ENCODE peak calls at places on chromosomes 12 and 14, in ten cellular contexts. One of them, this sample, is unnamed.

GRCh38 chr12:58176296-58176869 is 235.0 kb downstream of the ATP23 start:
- DNase-seq in A549: peak; percentile 65
- DNase-seq in astrocyte of the spinal cord: peak; percentile 33
- DNase-seq in heart right ventricle: no peak
- DNase-seq in HCT116: peak; percentile 19
- DNase-seq in HFF-Myc: peak; percentile 14
- DNase-seq in right lobe of liver: no peak
- DNase-seq in thyroid gland: peak; percentile 47
- DNase-seq in prostate gland: peak; percentile 11
- DNase-seq in left lung: no peak
- DNase-seq in this sample: peak; percentile 36

GRCh38 chr12:120688527-120689071 is 1.6 kb downstream of the MLEC start:
- DNase-seq in right lobe of liver: no peak
- DNase-seq in A549: no peak
- DNase-seq in HFF-Myc: no peak
- DNase-seq in prostate gland: no peak
- DNase-seq in left lung: no peak
- DNase-seq in HCT116: no peak
- DNase-seq in thyroid gland: peak; percentile 31
- DNase-seq in heart right ventricle: no peak
- DNase-seq in astrocyte of the spinal cord: peak; percentile 56
- DNase-seq in this sample: peak; percentile 41

GRCh38 chr14:22460461-22461195 is 128.4 kb downstream of the DAD1 start:
- DNase-seq in HCT116: no peak
- DNase-seq in left lung: no peak
- DNase-seq in heart right ventricle: no peak
- DNase-seq in astrocyte of the spinal cord: no peak
- DNase-seq in prostate gland: no peak
- DNase-seq in thyroid gland: peak; percentile 24
- DNase-seq in A549: no peak
- DNase-seq in right lobe of liver: no peak
- DNase-seq in HFF-Myc: no peak
- DNase-seq in this sample: no peak

GRCh38 chr12:114311966-114312365 is 94.0 kb downstream of the TBX5 start:
- DNase-seq in HFF-Myc: no peak
- DNase-seq in left lung: no peak
- DNase-seq in right lobe of liver: no peak
- DNase-seq in thyroid gland: no peak
- DNase-seq in HCT116: no peak
- DNase-seq in heart right ventricle: no peak
- DNase-seq in astrocyte of the spinal cord: peak; percentile 48
- DNase-seq in A549: no peak
- DNase-seq in prostate gland: no peak
- DNase-seq in this sample: no peak

GRCh38 chr12:25056486-25057130 is 107.7 kb upstream of the BCAT1 start:
- DNase-seq in HCT116: no peak
- DNase-seq in right lobe of liver: no peak
- DNase-seq in thyroid gland: no peak
- DNase-seq in left lung: no peak
- DNase-seq in HFF-Myc: no peak
- DNase-seq in A549: no peak
- DNase-seq in prostate gland: no peak
- DNase-seq in heart right ventricle: no peak
- DNase-seq in astrocyte of the spinal cord: no peak
- DNase-seq in this sample: peak; percentile 63

GRCh38 chr14:105908481-105908911 is 382.1 kb downstream of the TMEM121 start:
- DNase-seq in HFF-Myc: no peak
- DNase-seq in thyroid gland: no peak
- DNase-seq in HCT116: no peak
- DNase-seq in astrocyte of the spinal cord: no peak
- DNase-seq in left lung: no peak
- DNase-seq in A549: no peak
- DNase-seq in prostate gland: no peak
- DNase-seq in right lobe of liver: no peak
- DNase-seq in heart right ventricle: no peak
- DNase-seq in this sample: no peak

GRCh38 chr14:95025218-95025617 is 132.1 kb downstream of the DICER1 start:
- DNase-seq in HCT116: no peak
- DNase-seq in prostate gland: no peak
- DNase-seq in A549: no peak
- DNase-seq in heart right ventricle: no peak
- DNase-seq in thyroid gland: no peak
- DNase-seq in left lung: no peak
- DNase-seq in HFF-Myc: no peak
- DNase-seq in astrocyte of the spinal cord: no peak
- DNase-seq in right lobe of liver: no peak
- DNase-seq in this sample: no peak

GRCh38 chr12:89280833-89281533 is 71.3 kb downstream of the DUSP6 start:
- DNase-seq in A549: no peak
- DNase-seq in HCT116: no peak
- DNase-seq in HFF-Myc: no peak
- DNase-seq in thyroid gland: no peak
- DNase-seq in heart right ventricle: peak; percentile 13
- DNase-seq in right lobe of liver: no peak
- DNase-seq in astrocyte of the spinal cord: no peak
- DNase-seq in left lung: no peak
- DNase-seq in prostate gland: no peak
- DNase-seq in this sample: peak; percentile 20

GRCh38 chr12:29644536-29645162 is 139.1 kb downstream of the TMTC1 start:
- DNase-seq in left lung: no peak
- DNase-seq in HFF-Myc: no peak
- DNase-seq in prostate gland: no peak
- DNase-seq in HCT116: no peak
- DNase-seq in astrocyte of the spinal cord: no peak
- DNase-seq in A549: no peak
- DNase-seq in thyroid gland: no peak
- DNase-seq in right lobe of liver: no peak
- DNase-seq in heart right ventricle: no peak
- DNase-seq in this sample: no peak

GRCh38 chr12:29638528-29638927 is 141.0 kb upstream of the OVCH1 start:
- DNase-seq in right lobe of liver: no peak
- DNase-seq in prostate gland: no peak
- DNase-seq in HCT116: no peak
- DNase-seq in HFF-Myc: no peak
- DNase-seq in astrocyte of the spinal cord: no peak
- DNase-seq in heart right ventricle: no peak
- DNase-seq in left lung: no peak
- DNase-seq in thyroid gland: no peak
- DNase-seq in A549: no peak
- DNase-seq in this sample: no peak

GRCh38 chr12:29639893-29640495 is 142.5 kb upstream of the OVCH1 start:
- DNase-seq in heart right ventricle: no peak
- DNase-seq in thyroid gland: no peak
- DNase-seq in HFF-Myc: no peak
- DNase-seq in A549: no peak
- DNase-seq in HCT116: no peak
- DNase-seq in prostate gland: no peak
- DNase-seq in astrocyte of the spinal cord: no peak
- DNase-seq in right lobe of liver: no peak
- DNase-seq in left lung: no peak
- DNase-seq in this sample: no peak

DNA sequence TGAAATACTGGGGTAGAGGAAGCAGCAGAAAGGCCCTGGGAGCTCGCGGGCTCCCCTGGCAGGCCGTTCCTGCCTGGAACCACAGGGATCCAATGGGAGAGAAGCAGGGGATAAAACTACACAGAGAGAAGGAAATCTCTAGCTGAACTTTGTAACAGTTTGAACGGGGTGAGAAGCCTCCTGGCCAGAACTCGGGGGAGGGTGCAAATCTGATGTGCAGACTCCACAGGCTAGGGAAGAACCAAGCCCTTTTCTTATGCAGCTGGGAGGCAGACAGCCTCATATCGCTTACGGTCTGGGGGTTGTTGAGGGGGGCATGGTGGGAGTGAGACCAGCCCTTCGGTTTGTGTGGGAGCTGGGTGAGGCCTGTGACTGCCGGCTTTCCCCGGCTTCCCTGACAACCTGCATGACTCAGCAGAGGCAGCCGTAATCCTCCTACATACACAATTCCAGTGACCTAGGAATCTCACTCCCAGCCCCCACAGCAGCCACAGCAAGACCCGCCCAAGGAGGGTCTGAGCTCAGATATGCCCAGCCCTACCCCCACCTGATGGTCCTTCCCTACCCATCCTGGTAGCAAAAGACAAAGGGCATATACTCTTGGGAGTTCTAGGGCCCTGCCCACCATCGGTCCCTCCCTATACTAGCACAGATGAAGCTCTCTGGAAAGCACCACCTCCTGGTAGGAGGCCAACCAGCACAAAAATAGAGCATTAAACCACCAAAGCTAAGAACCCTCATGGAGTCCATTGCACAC is 143.0 kb downstream of the TMTC1 start:
- DNase-seq in left lung: no peak
- DNase-seq in heart right ventricle: peak; percentile 40
- DNase-seq in right lobe of liver: peak; percentile 67
- DNase-seq in A549: peak; percentile 35
- DNase-seq in HCT116: peak; percentile 18
- DNase-seq in HFF-Myc: no peak
- DNase-seq in prostate gland: no peak
- DNase-seq in thyroid gland: no peak
- DNase-seq in astrocyte of the spinal cord: peak; percentile 31
- DNase-seq in this sample: peak; percentile 55
- TF ChIP-seq CTCF in left lung: no peak
- TF ChIP-seq CTCF in heart right ventricle: no peak
- TF ChIP-seq CTCF in right lobe of liver: peak; percentile 40
- TF ChIP-seq CTCF in A549: no peak
- TF ChIP-seq CTCF in HCT116: no peak
- TF ChIP-seq CTCF in HFF-Myc: no peak
- TF ChIP-seq CTCF in prostate gland: no peak
- TF ChIP-seq CTCF in thyroid gland: no peak
- TF ChIP-seq CTCF in astrocyte of the spinal cord: no peak
- TF ChIP-seq CTCF in this sample: no peak

DNA sequence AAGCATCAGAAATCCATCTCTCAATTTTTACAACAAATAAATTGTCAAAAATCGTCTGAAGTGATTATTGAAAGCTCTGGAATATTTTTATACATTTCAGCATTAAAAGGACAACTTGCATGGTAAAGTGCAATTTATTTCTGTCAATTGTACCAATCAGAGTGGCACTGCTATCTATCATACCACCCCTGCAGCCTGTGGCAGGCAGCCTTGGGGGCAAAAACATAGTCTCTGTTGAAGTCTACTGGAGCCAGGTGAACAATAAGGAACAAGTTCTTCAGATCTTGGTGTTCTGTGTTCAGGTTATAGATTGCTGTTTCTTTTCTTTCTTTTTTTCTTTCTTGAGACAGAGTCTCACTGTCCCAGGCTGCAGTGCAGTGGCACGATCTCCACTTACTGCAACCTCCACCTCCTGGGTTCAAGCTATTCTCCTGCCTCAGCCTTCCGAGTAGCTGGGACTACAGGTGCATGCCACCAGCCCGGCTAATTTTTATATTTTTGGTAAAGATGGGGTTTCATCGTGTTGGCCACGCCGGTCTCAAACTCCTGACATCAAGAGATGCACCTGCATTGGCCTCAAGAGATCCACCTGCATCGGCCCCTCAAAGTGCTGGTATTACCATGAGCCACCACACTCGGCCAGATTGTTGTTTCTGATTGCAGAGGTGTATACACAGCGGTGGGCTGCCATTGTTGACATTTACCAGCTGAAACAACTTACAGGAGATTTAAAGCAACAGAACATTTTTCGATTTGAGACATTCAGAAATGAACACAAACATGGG is 629.6 kb downstream of the SLC16A7 start:
- DNase-seq in HCT116: no peak
- DNase-seq in left lung: no peak
- DNase-seq in heart right ventricle: no peak
- DNase-seq in HFF-Myc: no peak
- DNase-seq in A549: no peak
- DNase-seq in right lobe of liver: no peak
- DNase-seq in prostate gland: no peak
- DNase-seq in thyroid gland: no peak
- DNase-seq in astrocyte of the spinal cord: no peak
- DNase-seq in this sample: no peak
- H3K4me3 ChIP-seq in HCT116: no peak overlapping the region
- H3K4me3 ChIP-seq in left lung: no peak overlapping the region
- H3K4me3 ChIP-seq in heart right ventricle: no peak overlapping the region
- H3K4me3 ChIP-seq in HFF-Myc: no peak overlapping the region
- H3K4me3 ChIP-seq in A549: no peak overlapping the region
- H3K4me3 ChIP-seq in right lobe of liver: no peak overlapping the region
- H3K4me3 ChIP-seq in prostate gland: no peak overlapping the region
- H3K4me3 ChIP-seq in thyroid gland: no peak overlapping the region
- H3K4me3 ChIP-seq in astrocyte of the spinal cord: no peak overlapping the region
- H3K4me3 ChIP-seq in this sample: no peak overlapping the region

GRCh38 chr14:102804858-102805257 is 27.6 kb downstream of the TRAF3 start:
- DNase-seq in HCT116: no peak
- DNase-seq in thyroid gland: no peak
- DNase-seq in prostate gland: no peak
- DNase-seq in heart right ventricle: no peak
- DNase-seq in right lobe of liver: no peak
- DNase-seq in astrocyte of the spinal cord: no peak
- DNase-seq in HFF-Myc: no peak
- DNase-seq in A549: no peak
- DNase-seq in left lung: no peak
- DNase-seq in this sample: no peak

GRCh38 chr14:102803139-102803538 is 25.9 kb downstream of the TRAF3 start:
- DNase-seq in heart right ventricle: no peak
- DNase-seq in thyroid gland: peak; percentile 79
- DNase-seq in right lobe of liver: no peak
- DNase-seq in HFF-Myc: no peak
- DNase-seq in prostate gland: no peak
- DNase-seq in left lung: no peak
- DNase-seq in HCT116: no peak
- DNase-seq in A549: no peak
- DNase-seq in astrocyte of the spinal cord: no peak
- DNase-seq in this sample: no peak

GRCh38 chr14:102806447-102806846 is 29.2 kb downstream of the TRAF3 start:
- DNase-seq in heart right ventricle: no peak
- DNase-seq in A549: no peak
- DNase-seq in prostate gland: no peak
- DNase-seq in HCT116: no peak
- DNase-seq in left lung: no peak
- DNase-seq in thyroid gland: no peak
- DNase-seq in right lobe of liver: no peak
- DNase-seq in HFF-Myc: no peak
- DNase-seq in astrocyte of the spinal cord: no peak
- DNase-seq in this sample: no peak

GRCh38 chr14:102805941-102806340 is 28.7 kb downstream of the TRAF3 start:
- DNase-seq in left lung: no peak
- DNase-seq in HCT116: no peak
- DNase-seq in prostate gland: no peak
- DNase-seq in thyroid gland: no peak
- DNase-seq in right lobe of liver: no peak
- DNase-seq in HFF-Myc: no peak
- DNase-seq in astrocyte of the spinal cord: no peak
- DNase-seq in A549: no peak
- DNase-seq in heart right ventricle: no peak
- DNase-seq in this sample: no peak

DNA sequence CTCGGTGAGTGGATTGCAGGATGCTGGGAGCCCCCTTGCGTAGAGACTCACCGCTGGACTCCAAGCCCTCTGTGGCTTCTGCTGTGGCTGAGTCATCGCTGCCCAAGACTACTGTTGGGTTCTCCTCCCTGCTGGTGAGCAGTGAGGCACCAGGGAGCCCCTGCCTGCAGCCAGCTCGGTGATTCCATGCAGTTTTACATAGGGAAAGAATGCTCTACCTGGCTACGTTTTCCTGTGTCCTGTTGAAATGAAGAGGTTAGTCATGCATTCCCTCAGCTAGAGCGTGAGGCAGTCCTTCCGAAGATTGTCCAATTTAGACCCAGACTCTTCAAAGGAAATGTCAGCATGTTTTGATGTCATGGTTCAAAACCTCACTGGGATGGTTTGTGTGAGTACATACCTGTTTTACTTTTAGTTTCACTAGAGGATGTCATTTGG is 28.2 kb downstream of the TRAF3 start:
- DNase-seq in HFF-Myc: no peak
- DNase-seq in astrocyte of the spinal cord: peak; percentile 81
- DNase-seq in right lobe of liver: no peak
- DNase-seq in thyroid gland: no peak
- DNase-seq in HCT116: peak; percentile 68
- DNase-seq in left lung: no peak
- DNase-seq in heart right ventricle: no peak
- DNase-seq in A549: no peak
- DNase-seq in prostate gland: no peak
- DNase-seq in this sample: peak; percentile 27
- TF ChIP-seq CTCF in HFF-Myc: no peak
- TF ChIP-seq CTCF in astrocyte of the spinal cord: peak; percentile 26
- TF ChIP-seq CTCF in right lobe of liver: no peak
- TF ChIP-seq CTCF in thyroid gland: no peak
- TF ChIP-seq CTCF in HCT116: peak; percentile 15
- TF ChIP-seq CTCF in left lung: no peak
- TF ChIP-seq CTCF in heart right ventricle: no peak
- TF ChIP-seq CTCF in A549: no peak
- TF ChIP-seq CTCF in prostate gland: no peak
- TF ChIP-seq CTCF in this sample: no peak

GRCh38 chr14:72677664-72678063 is 216.2 kb downstream of the DPF3 start:
- DNase-seq in astrocyte of the spinal cord: peak; percentile 30
- DNase-seq in left lung: no peak
- DNase-seq in prostate gland: no peak
- DNase-seq in HFF-Myc: no peak
- DNase-seq in A549: no peak
- DNase-seq in thyroid gland: no peak
- DNase-seq in HCT116: no peak
- DNase-seq in right lobe of liver: no peak
- DNase-seq in heart right ventricle: no peak
- DNase-seq in this sample: peak; percentile 12

GRCh38 chr14:72678360-72678759 is 215.5 kb downstream of the DPF3 start:
- DNase-seq in HFF-Myc: no peak
- DNase-seq in A549: no peak
- DNase-seq in heart right ventricle: no peak
- DNase-seq in thyroid gland: no peak
- DNase-seq in HCT116: no peak
- DNase-seq in right lobe of liver: no peak
- DNase-seq in left lung: no peak
- DNase-seq in astrocyte of the spinal cord: peak; percentile 81
- DNase-seq in prostate gland: no peak
- DNase-seq in this sample: no peak

GRCh38 chr14:72680853-72681640 is 212.9 kb downstream of the DPF3 start:
- DNase-seq in left lung: no peak
- DNase-seq in HCT116: no peak
- DNase-seq in right lobe of liver: no peak
- DNase-seq in heart right ventricle: no peak
- DNase-seq in astrocyte of the spinal cord: peak; percentile 26
- DNase-seq in thyroid gland: no peak
- DNase-seq in HFF-Myc: no peak
- DNase-seq in A549: no peak
- DNase-seq in prostate gland: no peak
- DNase-seq in this sample: peak; percentile 70

GRCh38 chr14:72679106-72679505 is 214.8 kb downstream of the DPF3 start:
- DNase-seq in HFF-Myc: no peak
- DNase-seq in left lung: no peak
- DNase-seq in right lobe of liver: no peak
- DNase-seq in heart right ventricle: peak; percentile 34
- DNase-seq in HCT116: no peak
- DNase-seq in prostate gland: no peak
- DNase-seq in astrocyte of the spinal cord: peak; percentile 54
- DNase-seq in A549: no peak
- DNase-seq in thyroid gland: no peak
- DNase-seq in this sample: no peak

DNA sequence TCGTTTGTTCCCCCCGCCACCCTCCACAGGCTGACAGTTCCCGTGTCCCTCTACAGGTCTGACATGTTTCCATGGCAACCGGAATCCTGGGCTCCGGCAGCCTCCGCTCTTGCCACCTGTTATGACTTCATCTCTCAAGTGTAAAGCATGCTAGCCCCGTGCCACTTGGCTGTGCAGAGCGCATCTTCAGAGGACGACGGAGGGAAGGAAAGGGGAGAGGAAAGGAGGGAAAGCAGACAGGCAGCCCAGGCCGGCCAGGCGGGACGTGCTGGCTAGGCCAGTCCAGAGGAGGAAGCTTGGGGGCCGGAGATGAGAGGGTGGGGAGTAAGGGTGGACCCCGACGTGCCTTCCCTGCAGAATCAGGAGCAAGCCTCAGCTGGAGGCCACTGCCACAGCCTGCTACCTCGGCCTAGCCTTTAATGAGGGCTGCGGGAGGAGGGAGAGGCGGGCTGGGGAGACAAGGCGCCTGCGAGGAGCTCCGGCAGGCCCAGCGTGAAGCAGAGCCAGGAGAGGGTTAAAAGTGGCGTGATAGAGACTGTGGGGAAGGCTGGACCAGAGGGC is 214.2 kb downstream of the DPF3 start:
- DNase-seq in HFF-Myc: no peak
- DNase-seq in A549: no peak
- DNase-seq in HCT116: no peak
- DNase-seq in heart right ventricle: no peak
- DNase-seq in astrocyte of the spinal cord: peak; percentile 25
- DNase-seq in thyroid gland: no peak
- DNase-seq in prostate gland: no peak
- DNase-seq in right lobe of liver: no peak
- DNase-seq in left lung: no peak
- DNase-seq in this sample: no peak
- H3K4me3 ChIP-seq in HFF-Myc: no peak overlapping the region
- H3K4me3 ChIP-seq in A549: no peak overlapping the region
- H3K4me3 ChIP-seq in HCT116: no peak overlapping the region
- H3K4me3 ChIP-seq in heart right ventricle: no peak overlapping the region
- H3K4me3 ChIP-seq in astrocyte of the spinal cord: no peak overlapping the region
- H3K4me3 ChIP-seq in thyroid gland: no peak overlapping the region
- H3K4me3 ChIP-seq in prostate gland: no peak overlapping the region
- H3K4me3 ChIP-seq in right lobe of liver: no peak overlapping the region
- H3K4me3 ChIP-seq in left lung: no peak overlapping the region
- H3K4me3 ChIP-seq in this sample: no peak overlapping the region

This sample was measured in epithelial cell of esophagus.